ENCODE peak calls at places on chromosomes 6 and 20, in five cellular contexts. M is PC-3, Y is osteoblast, H is OCI-LY7, B is fibroblast of lung. G is an unnamed sample.

GRCh38 chr6:149483302-149483701 is 1.5 kb downstream of the ZC3H12D start:
- DNase-seq in M (no peak), Y (no peak), H (peak; percentile 52), B (no peak), G (no peak)

GRCh38 chr6:137832110-137832509 is 34.9 kb upstream of the TNFAIP3 start:
- DNase-seq in M (peak; percentile 88), Y (peak; percentile 89), H (no peak), B (peak; percentile 82), G (no peak)

GRCh38 chr20:11302436-11302835 is 615.3 kb upstream of the BTBD3 start:
- DNase-seq in M (peak; percentile 13), Y (no peak), H (no peak), B (peak; percentile 17), G (no peak)

GRCh38 chr6:106751501-106752252 is 122.3 kb downstream of the QRSL1 start:
- DNase-seq in M (peak; percentile 95), Y (no peak), H (no peak), B (no peak), G (no peak)

GRCh38 chr6:8086755-8087306 is 15.5 kb downstream of the EEF1E1 start:
- DNase-seq in M (no peak), Y (no peak), H (no peak), B (no peak), G (no peak)

GRCh38 chr6:112710710-112711109 is 363.6 kb downstream of the RFPL4B start:
- DNase-seq in M (peak; percentile 34), Y (no peak), H (no peak), B (no peak), G (no peak)

GRCh38 chr20:23653400-23653938 is 15.7 kb upstream of the CST3 start:
- DNase-seq in M (no peak), Y (no peak), H (no peak), B (no peak), G (no peak)

GRCh38 chr20:3716195-3716834 is 3.9 kb upstream of the SIGLEC1 start:
- DNase-seq in M (peak; percentile 64), Y (peak; percentile 80), H (peak; percentile 74), B (peak; percentile 55), G (peak; percentile 73)

DNA sequence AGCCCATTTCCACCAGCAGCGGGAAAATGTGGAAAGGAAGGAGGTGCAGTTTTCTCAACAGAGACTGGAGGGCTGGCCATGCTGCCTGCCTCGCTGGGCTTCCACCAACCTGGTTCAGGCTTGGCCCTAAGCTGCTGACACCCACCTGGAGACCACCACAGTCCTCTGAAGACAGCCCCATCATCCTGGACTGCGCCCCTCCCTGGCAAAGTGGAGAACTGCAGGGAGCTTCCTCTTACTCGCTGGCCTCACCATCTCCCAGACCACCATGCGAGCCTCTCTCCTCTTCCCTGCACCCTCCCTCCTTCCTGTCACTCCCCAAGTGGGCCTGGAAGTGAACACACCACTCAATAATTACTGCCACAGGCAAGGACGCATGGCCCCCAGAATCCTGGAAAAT is 71.5 kb downstream of the PSMG4 start:
- DNase-seq in M (no peak), Y (no peak), H (no peak), B (no peak), G (no peak)
- TF ChIP-seq CTCF in M (peak; percentile 35), Y (peak; percentile 21), H (peak; percentile 36), B (no peak), G (no peak)

DNA sequence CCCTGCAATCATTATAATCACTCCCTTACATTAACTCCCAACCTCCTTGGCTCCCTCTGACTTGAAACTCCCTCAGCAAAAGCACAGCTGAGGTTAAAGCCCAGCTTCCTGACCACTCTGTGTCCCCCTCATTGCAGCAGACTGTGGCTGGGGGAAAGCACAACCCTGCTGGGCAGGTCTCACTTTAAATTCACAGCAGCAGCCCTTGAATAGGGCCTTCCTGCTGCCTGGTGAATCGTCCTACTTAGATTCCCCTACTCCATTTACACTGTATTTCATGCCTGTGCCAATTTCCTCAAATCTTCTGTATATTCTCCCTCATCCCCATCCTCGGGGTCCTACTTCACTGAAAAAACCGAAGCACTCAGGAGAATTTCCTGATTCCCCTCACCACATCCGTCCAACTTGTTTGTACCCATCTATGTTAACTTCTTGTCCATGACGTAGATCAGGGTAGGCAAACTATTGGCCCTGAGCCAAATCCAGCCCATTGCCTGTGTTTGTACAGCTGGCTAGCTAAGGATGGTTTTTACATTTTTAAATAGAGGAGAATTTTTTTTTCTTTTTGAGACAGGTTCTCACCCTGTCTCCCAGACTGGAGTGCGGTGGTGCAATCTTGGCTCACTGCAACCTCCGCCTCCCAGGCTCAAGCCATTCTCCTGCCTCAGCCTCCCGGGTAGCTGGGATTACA is 31.5 kb upstream of the GCM1 start:
- DNase-seq in M (no peak), Y (peak; percentile 46), H (peak; percentile 34), B (peak; percentile 56), G (peak; percentile 35)
- H2AFZ ChIP-seq in M (no peak overlapping the region), Y (peak overlapping the region; percentile 60), H (peak overlapping the region; percentile 42), B (no peak overlapping the region), G (no peak overlapping the region)

GRCh38 chr6:111471533-111471932 is 11.5 kb downstream of the REV3L start:
- DNase-seq in M (no peak), Y (no peak), H (no peak), B (no peak), G (no peak)

GRCh38 chr6:111472933-111473435 is 10.0 kb downstream of the REV3L start:
- DNase-seq in M (no peak), Y (no peak), H (no peak), B (no peak), G (no peak)

GRCh38 chr6:111471958-111472357 is 11.1 kb downstream of the REV3L start:
- DNase-seq in M (no peak), Y (no peak), H (no peak), B (no peak), G (no peak)

GRCh38 chr6:111469543-111469942 is 13.5 kb downstream of the REV3L start:
- DNase-seq in M (no peak), Y (no peak), H (no peak), B (no peak), G (no peak)

DNA sequence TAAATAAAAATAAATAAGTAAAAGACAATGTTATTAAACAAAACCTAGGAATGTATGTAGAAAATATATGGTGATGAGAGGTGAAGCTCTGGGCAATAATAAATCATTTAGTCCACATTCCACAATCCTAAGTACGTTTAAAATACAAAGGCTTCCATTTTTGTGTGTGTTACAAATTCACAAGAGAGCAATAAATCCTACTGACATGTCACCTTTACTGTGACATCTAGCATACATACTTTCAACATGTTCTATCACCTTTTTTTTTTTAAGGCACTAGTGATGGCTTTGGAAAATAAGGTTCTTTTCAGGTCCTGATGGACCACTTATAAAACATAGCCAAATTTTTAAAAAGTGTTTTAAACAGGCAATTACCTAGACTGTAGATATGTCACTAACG is 12.0 kb downstream of the REV3L start:
- DNase-seq in M (no peak), Y (no peak), H (no peak), B (no peak), G (no peak)
- H3K4me3 ChIP-seq in M (no peak overlapping the region), Y (no peak overlapping the region), H (no peak overlapping the region), B (no peak overlapping the region), G (no peak overlapping the region)

GRCh38 chr6:157298325-157298724 is 25.0 kb downstream of the TMEM242 start:
- DNase-seq in M (no peak), Y (no peak), H (no peak), B (no peak), G (no peak)

GRCh38 chr6:157293780-157294179 is 29.5 kb downstream of the TMEM242 start:
- DNase-seq in M (no peak), Y (no peak), H (no peak), B (no peak), G (no peak)

GRCh38 chr6:157291356-157291755 is 32.0 kb downstream of the TMEM242 start:
- DNase-seq in M (no peak), Y (no peak), H (no peak), B (no peak), G (no peak)

GRCh38 chr6:157292202-157292601 is 31.1 kb downstream of the TMEM242 start:
- DNase-seq in M (no peak), Y (no peak), H (peak; percentile 12), B (no peak), G (no peak)

DNA sequence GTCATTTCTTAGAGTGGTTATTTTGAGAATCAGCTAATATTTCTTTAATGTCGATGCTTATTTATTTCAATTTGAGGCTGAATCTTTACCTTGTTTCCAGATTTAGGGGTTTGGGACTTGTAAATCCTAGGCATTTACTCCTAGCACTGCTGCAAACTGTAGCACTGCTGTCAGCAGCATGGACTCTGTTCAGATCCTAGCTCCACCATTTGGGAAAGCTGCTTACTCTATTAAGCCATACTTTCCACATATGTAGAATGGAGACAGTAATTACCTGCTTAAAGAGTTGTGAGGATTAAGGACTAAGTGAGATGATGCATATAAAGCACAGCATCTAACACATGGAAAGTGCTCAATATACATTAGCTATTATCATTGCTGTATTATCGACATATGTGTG is 28.7 kb downstream of the TMEM242 start:
- DNase-seq in M (no peak), Y (no peak), H (no peak), B (no peak), G (no peak)
- TF ChIP-seq CTCF in M (no peak), Y (no peak), H (no peak), B (no peak), G (no peak)

GRCh38 chr6:124858564-124858963 is 103.7 kb upstream of the RNF217 start:
- DNase-seq in M (no peak), Y (no peak), H (no peak), B (no peak), G (no peak)
- H2AFZ ChIP-seq in M (no peak overlapping the region), Y (peak overlapping the region; percentile 60), H (no peak overlapping the region), B (no peak overlapping the region), G (no peak overlapping the region)

DNA sequence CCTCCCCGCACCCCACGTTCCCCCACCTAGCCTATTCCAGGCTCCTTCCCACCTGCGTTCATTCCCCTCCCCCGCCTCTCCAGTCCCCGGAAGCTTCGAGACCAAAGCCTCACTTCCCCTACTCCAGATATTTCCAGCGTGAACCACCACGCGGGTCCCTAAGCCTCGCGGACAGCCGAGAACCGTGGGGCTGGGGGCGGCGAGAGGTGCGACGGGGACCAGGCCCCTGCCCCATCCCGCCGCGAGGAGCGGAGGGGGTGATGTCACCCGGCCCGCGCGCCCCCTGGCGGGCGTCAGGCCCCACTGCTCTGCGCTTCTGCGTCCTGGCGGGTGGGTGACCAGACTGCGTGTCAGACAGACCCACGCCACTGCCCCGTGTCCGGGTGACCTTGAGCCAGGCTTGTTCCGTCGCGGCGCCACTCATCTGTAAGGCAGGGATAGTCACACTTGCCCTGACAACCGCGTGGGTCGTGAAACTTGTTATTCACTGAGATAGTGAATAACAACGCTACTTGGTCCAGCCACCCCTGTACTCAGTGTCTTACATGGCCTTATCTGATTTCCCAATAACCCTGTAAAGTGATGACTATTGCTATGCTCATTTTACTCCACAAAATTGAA is 9.0 kb upstream of the HSP90AB1 start:
- DNase-seq in M (peak; percentile 77), Y (peak; percentile 97), H (peak; percentile 84), B (peak; percentile 62), G (peak; percentile 92)
- H3K4me3 ChIP-seq in M (peak overlapping the region; percentile 75), Y (peak overlapping the region; percentile 78), H (peak overlapping the region; percentile 57), B (peak overlapping the region; percentile 73), G (peak overlapping the region; percentile 35)

G was measured in hepatocyte.